ENCODE peak calls at places on chromosomes 11 and 22, in seven cellular contexts. A is H1, D is GM12878, V is HepG2, G is K562, L is SK-N-SH, M is HCT116. R is an unnamed sample.
A peak's percentile ranks its signal among the peaks of the same experiment; 100 is the strongest.

GRCh38 chr22:24156146-24156914 is 25.0 kb upstream of the SUSD2 start:
- DNase-seq in G (peak; percentile 16), A (peak; percentile 54), D (no peak), V (no peak), L (peak; percentile 82), M (no peak), R (no peak)

GRCh38 chr22:38943181-38943580 is 14.2 kb upstream of the APOBEC3A start:
- DNase-seq in A (no peak), V (no peak), D (no peak), G (no peak), L (no peak), M (no peak), R (no peak)

GRCh38 chr22:32695451-32695891 is 106.0 kb upstream of the TIMP3 start:
- DNase-seq in A (no peak), D (no peak), V (peak; percentile 87), M (peak; percentile 21), G (no peak), L (no peak), R (no peak)

GRCh38 chr11:132874638-132875037 is 657.7 kb downstream of the OPCML start:
- DNase-seq in G (no peak), V (no peak), A (no peak), M (no peak), D (no peak), L (no peak), R (no peak)

GRCh38 chr11:83680351-83680750 is 394.2 kb upstream of the CCDC90B start:
- DNase-seq in V (no peak), D (no peak), A (no peak), L (peak; percentile 2), M (no peak), G (no peak), R (no peak)

GRCh38 chr11:82547163-82547560 is 186.5 kb downstream of the FAM181B start:
- DNase-seq in G (no peak), L (no peak), V (no peak), M (no peak), D (no peak), A (no peak), R (no peak)

GRCh38 chr11:119709638-119710346 is 19.2 kb downstream of the NECTIN1 start:
- DNase-seq in L (peak; percentile 92), M (no peak), V (no peak), D (no peak), G (no peak), A (no peak), R (no peak)

GRCh38 chr11:19559746-19560145 is 152.9 kb upstream of the NAV2 start:
- DNase-seq in D (no peak), A (no peak), G (no peak), M (no peak), L (peak; percentile 71), V (no peak), R (no peak)

GRCh38 chr11:128180446-128181089 is 406.8 kb downstream of the ETS1 start:
- DNase-seq in M (no peak), V (no peak), D (no peak), A (no peak), G (no peak), L (no peak), R (no peak)

GRCh38 chr11:121589946-121590537 is 137.3 kb upstream of the SORL1-AS1 start:
- DNase-seq in A (no peak), D (peak; percentile 97), V (no peak), L (no peak), M (no peak), G (no peak), R (no peak)

GRCh38 chr11:119910056-119910455 is 181.1 kb upstream of the NECTIN1 start:
- DNase-seq in L (no peak), A (no peak), V (no peak), G (no peak), M (no peak), D (no peak), R (no peak)

GRCh38 chr11:6402561-6402981 is 12.3 kb downstream of the SMPD1 start:
- DNase-seq in A (no peak), G (no peak), M (no peak), D (peak; percentile 76), L (no peak), V (no peak), R (no peak)

GRCh38 chr22:26428515-26429457 is at the start of gene ASPHD2:
- DNase-seq in M (no peak), A (peak; percentile 75), D (peak; percentile 81), G (peak; percentile 83), V (no peak), L (peak; percentile 96), R (peak; percentile 62)

GRCh38 chr11:31236052-31236652 is 133.4 kb downstream of the DCDC1 start:
- DNase-seq in G (no peak), L (no peak), V (no peak), A (no peak), M (peak; percentile 8), D (no peak), R (no peak)

GRCh38 chr22:40524392-40525249 is 111.9 kb downstream of the MRTFA start:
- DNase-seq in V (peak; percentile 19), G (peak; percentile 13), A (no peak), M (no peak), L (no peak), D (no peak), R (peak; percentile 18)

GRCh38 chr11:75487366-75487765 is 38.4 kb downstream of the GDPD5 start:
- DNase-seq in V (no peak), D (no peak), G (no peak), M (no peak), L (no peak), A (no peak), R (no peak)

GRCh38 chr11:2991477-2992233 is 474 bp downstream of the NAP1L4 start:
- DNase-seq in A (no peak), V (peak; percentile 18), M (no peak), D (no peak), L (no peak), G (no peak), R (peak; percentile 47)

GRCh38 chr11:101321222-101321621 is 191.6 kb upstream of the PGR start:
- DNase-seq in G (no peak), M (no peak), L (no peak), V (no peak), A (no peak), D (no peak), R (peak; percentile 58)

GRCh38 chr11:115916596-115916995 is 412.4 kb upstream of the CADM1 start:
- DNase-seq in D (no peak), M (no peak), G (no peak), V (no peak), L (no peak), A (no peak), R (no peak)

GRCh38 chr22:17477401-17477833 is 85.9 kb upstream of the SLC25A18 start:
- DNase-seq in D (no peak), M (no peak), L (no peak), G (no peak), A (no peak), V (no peak), R (no peak)

GRCh38 chr11:9362393-9362863 is 22.0 kb upstream of the IPO7 start:
- DNase-seq in L (peak; percentile 57), A (no peak), V (peak; percentile 56), M (no peak), D (no peak), G (no peak), R (no peak)

GRCh38 chr11:66509131-66509561 is 1.3 kb upstream of the BBS1 start:
- DNase-seq in A (no peak), M (no peak), V (peak; percentile 72), D (no peak), L (no peak), G (no peak), R (no peak)

GRCh38 chr11:63761173-63761572 is 7.4 kb downstream of the ZFTA start:
- DNase-seq in G (no peak), V (no peak), L (no peak), M (no peak), D (no peak), A (peak; percentile 79), R (no peak)

GRCh38 chr11:57302489-57302888 is 22.3 kb downstream of the TNKS1BP1 start:
- DNase-seq in D (no peak), M (no peak), A (no peak), V (no peak), G (no peak), L (no peak), R (no peak)

GRCh38 chr11:32154275-32154674 is 63.4 kb downstream of the RCN1 start:
- DNase-seq in D (peak; percentile 62), L (no peak), V (no peak), G (no peak), M (peak; percentile 51), A (no peak), R (peak; percentile 55)

GRCh38 chr11:116170526-116171120 is 602.2 kb downstream of the BUD13 start:
- DNase-seq in L (peak; percentile 52), G (peak; percentile 25), A (peak; percentile 53), V (peak; percentile 5), M (no peak), D (no peak), R (peak; percentile 42)

GRCh38 chr22:39579909-39580571 is 9.5 kb downstream of the CACNA1I start:
- DNase-seq in G (no peak), V (no peak), D (no peak), L (no peak), A (no peak), M (no peak), R (no peak)

DNA sequence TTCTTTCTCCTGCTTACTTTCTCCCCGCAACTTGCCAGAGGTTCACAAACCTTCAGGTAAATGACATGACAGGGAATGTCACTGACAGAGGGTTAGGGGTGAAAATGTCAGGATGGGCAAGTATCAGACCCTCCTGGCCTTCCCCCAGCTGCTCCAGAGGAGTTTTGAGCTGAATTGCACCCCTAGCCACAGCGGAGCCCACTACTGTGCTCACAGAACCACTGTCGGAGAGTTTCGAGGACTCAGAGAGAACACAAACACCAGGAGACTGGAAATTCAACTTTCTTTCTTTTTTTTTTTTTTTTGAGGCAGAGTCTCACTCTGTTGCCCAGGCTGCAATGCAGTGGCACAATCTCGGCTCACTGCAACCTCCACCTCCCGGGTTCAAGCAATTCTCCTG is 21.5 kb upstream of the P2RY2 start:
- DNase-seq in V (no peak), A (no peak), L (no peak), M (no peak), G (no peak), D (no peak), R (no peak)
- TF ChIP-seq JUND in V (no peak), A (no peak), L (no peak), M (no peak), G (no peak), D (no peak), R (no peak)

GRCh38 chr11:118004543-118005223 is 18.5 kb downstream of the IL10RA start:
- DNase-seq in M (no peak), V (no peak), D (no peak), L (no peak), G (peak; percentile 78), A (peak; percentile 29), R (no peak)
- TF ChIP-seq JUND in M (no peak), V (no peak), D (no peak), L (no peak), G (no peak), A (no peak), R (no peak)

GRCh38 chr22:30313527-30314385 is 13.0 kb downstream of the TBC1D10A start:
- DNase-seq in L (peak; percentile 44), D (no peak), V (no peak), G (no peak), M (no peak), A (no peak), R (no peak)
- TF ChIP-seq JUND in L (no peak), D (no peak), V (no peak), G (no peak), M (no peak), A (no peak), R (no peak)

DNA sequence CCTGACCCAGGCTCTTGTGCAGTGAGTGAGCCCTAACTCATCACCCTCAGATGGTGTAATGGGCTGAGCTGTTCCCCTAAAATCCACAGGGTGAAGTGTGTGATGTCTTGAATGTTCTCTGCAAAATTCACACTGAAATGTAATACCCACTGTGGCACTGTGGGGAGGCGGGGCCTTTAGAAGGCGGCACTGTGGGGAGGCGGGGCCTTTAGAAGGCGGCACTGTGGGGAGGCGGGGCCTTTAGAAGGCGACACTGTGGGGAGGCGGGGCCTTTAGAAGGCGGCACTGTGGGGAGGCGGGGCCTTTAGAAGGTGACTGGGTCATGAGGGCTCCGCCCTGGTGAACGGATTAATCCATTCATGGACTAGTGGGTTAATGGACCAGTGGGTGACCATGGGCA is 33.0 kb downstream of the CHID1 start:
- DNase-seq in A (peak; percentile 83), M (peak; percentile 75), V (no peak), G (peak; percentile 74), D (no peak), L (peak; percentile 71), R (no peak)
- TF ChIP-seq JUND in A (no peak), M (no peak), V (no peak), G (no peak), D (no peak), L (no peak), R (no peak)